ENCODE peak calls at places on chromosomes 11 and 22, in seven cellular contexts. U is fibroblast of villous mesenchyme; E is hippocampal formation; R is SW480; I is EH; Y is iPS-NIHi11; L is CD4-positive, alpha-beta memory T cell. H is an unnamed sample.
A peak's percentile ranks its signal among the peaks of the same experiment; 100 is the strongest.

GRCh38 chr11:19160839-19161238 is 40.9 kb downstream of the CSRP3 start:
- DNase-seq in U (no peak), E (no peak), R (peak; percentile 20), I (no peak), Y (no peak), L (no peak), H (peak; percentile 7)

GRCh38 chr11:13949876-13950275 is 12.6 kb upstream of the SPON1 start:
- DNase-seq in U (no peak), E (no peak), R (no peak), I (peak; percentile 47), Y (no peak), L (no peak), H (peak; percentile 51)

GRCh38 chr11:121892131-121892681 is 223.8 kb downstream of the BLID start:
- DNase-seq in U (peak; percentile 49), E (no peak), R (no peak), I (peak; percentile 91), Y (peak; percentile 38), L (no peak), H (peak; percentile 93)

GRCh38 chr11:10777393-10777793 is 26.3 kb downstream of the CTR9 start:
- DNase-seq in U (no peak), E (no peak), R (no peak), I (no peak), Y (no peak), L (no peak), H (no peak)

GRCh38 chr11:65492637-65493366 is 6.0 kb upstream of the MALAT1 start:
- DNase-seq in U (peak; percentile 93), E (peak; percentile 59), R (peak; percentile 66), I (peak; percentile 96), Y (no peak), L (peak; percentile 16), H (peak; percentile 94)

GRCh38 chr22:29263791-29264216 is 4.0 kb downstream of the RHBDD3 start:
- DNase-seq in U (no peak), E (no peak), R (no peak), I (no peak), Y (no peak), L (no peak), H (no peak)

GRCh38 chr11:8872017-8872416 is 39.0 kb upstream of the AKIP1 start:
- DNase-seq in U (peak; percentile 34), E (no peak), R (no peak), I (peak; percentile 21), Y (no peak), L (no peak), H (no peak)

GRCh38 chr11:38446336-38446735 is 1848.3 kb upstream of the RAG2 start:
- DNase-seq in U (no peak), E (no peak), R (no peak), I (no peak), Y (no peak), L (no peak), H (peak; percentile 16)

GRCh38 chr11:32006799-32007388 is 84.0 kb upstream of the RCN1 start:
- DNase-seq in U (peak; percentile 41), E (no peak), R (peak; percentile 33), I (peak; percentile 60), Y (peak; percentile 73), L (no peak), H (peak; percentile 61)

GRCh38 chr11:111097191-111097590 is 148.3 kb upstream of the POU2AF2 start:
- DNase-seq in U (peak; percentile 63), E (no peak), R (peak; percentile 46), I (peak; percentile 74), Y (peak; percentile 32), L (no peak), H (peak; percentile 66)

GRCh38 chr22:20948450-20948849 is 18.6 kb upstream of the AIFM3 start:
- DNase-seq in U (no peak), E (no peak), R (no peak), I (no peak), Y (no peak), L (no peak), H (no peak)